ENCODE peak calls at places on chromosomes 7 and 10, in eight cellular contexts. N is substantia nigra; H is head of caudate nucleus; Y is astrocyte; B is mucosa of descending colon; G is natural killer cell treated with Interleukin-12 subunit alpha and Interleukin-12 subunit beta and Interleukin-15 and Interleukin-18, amount 100 ng/mL, for 72 hours; K is naive thymus-derived CD8-positive, alpha-beta T cell; S is T-helper 2 cell. J is an unnamed sample.

GRCh38 chr7:127245582-127245981 is 7.2 kb downstream of the GRM8 start:
- DNase-seq in K (no peak), G (no peak), B (no peak), Y (no peak), N (no peak), S (no peak), H (no peak), J (no peak)

GRCh38 chr10:106348933-106349332 is 815.6 kb downstream of the SORCS1 start:
- DNase-seq in Y (no peak), K (no peak), S (no peak), H (no peak), G (no peak), B (no peak), N (no peak), J (no peak)

GRCh38 chr10:97188234-97188847 is 2.6 kb upstream of the SLIT1 start:
- DNase-seq in B (no peak), K (no peak), H (peak; percentile 57), N (no peak), Y (no peak), S (no peak), G (peak; percentile 32), J (no peak)

GRCh38 chr7:144836545-144836842 is 641 bp upstream of the TPK1 start:
- DNase-seq in S (no peak), N (no peak), K (no peak), Y (no peak), B (no peak), H (no peak), G (no peak), J (no peak)

GRCh38 chr10:72265508-72265907 is 8.2 kb upstream of the DDIT4 start:
- DNase-seq in Y (no peak), B (no peak), S (no peak), N (no peak), K (no peak), G (no peak), H (no peak), J (no peak)

GRCh38 chr7:77362905-77363304 is 53.2 kb downstream of the GSAP start:
- DNase-seq in H (no peak), B (no peak), S (no peak), K (no peak), N (no peak), G (no peak), Y (no peak), J (no peak)

GRCh38 chr7:7032221-7032620 is 150.1 kb upstream of the C1GALT1 start:
- DNase-seq in S (no peak), G (no peak), K (no peak), H (no peak), Y (no peak), B (no peak), N (no peak), J (no peak)

GRCh38 chr10:74140553-74140952 is 10.1 kb downstream of the AP3M1 start:
- DNase-seq in K (no peak), N (no peak), Y (no peak), B (no peak), H (no peak), G (no peak), S (no peak), J (no peak)

GRCh38 chr10:49285232-49285631 is 13.7 kb upstream of the C10orf71 start:
- DNase-seq in K (no peak), S (no peak), B (peak; percentile 23), Y (no peak), G (peak; percentile 69), N (no peak), H (no peak), J (no peak)

GRCh38 chr7:97422046-97422445 is 304.5 kb downstream of the SDHAF3 start:
- DNase-seq in Y (no peak), H (no peak), N (no peak), G (no peak), S (no peak), B (no peak), K (no peak), J (no peak)

GRCh38 chr7:32518534-32519140 is 23.3 kb downstream of the AVL9 start:
- DNase-seq in N (no peak), H (no peak), Y (peak; percentile 77), K (no peak), B (no peak), G (no peak), S (no peak), J (peak; percentile 43)

GRCh38 chr7:96861-97260 is 95.5 kb upstream of the FAM20C start:
- DNase-seq in G (no peak), B (no peak), H (no peak), Y (no peak), K (no peak), N (no peak), S (no peak), J (no peak)

GRCh38 chr7:20786779-20787651 is at the start of gene SP8:
- DNase-seq in Y (no peak), G (no peak), H (no peak), N (no peak), B (peak; percentile 73), K (no peak), S (no peak), J (no peak)

GRCh38 chr7:79471283-79471682 is 17.8 kb upstream of the MAGI2 start:
- DNase-seq in H (no peak), B (no peak), S (no peak), K (no peak), Y (peak; percentile 12), N (no peak), G (no peak), J (peak; percentile 28)

GRCh38 chr7:91285966-91286365 is 21.7 kb downstream of the FZD1 start:
- DNase-seq in Y (peak; percentile 74), N (no peak), H (no peak), K (no peak), G (no peak), S (no peak), B (no peak), J (peak; percentile 46)

GRCh38 chr7:111009641-111010040 is 81.3 kb upstream of the LRRN3 start:
- DNase-seq in B (no peak), N (no peak), G (no peak), S (no peak), K (no peak), Y (no peak), H (no peak), J (no peak)

GRCh38 chr7:149701495-149702240 is 71.7 kb downstream of the ZNF467 start:
- DNase-seq in S (no peak), B (no peak), H (no peak), N (no peak), G (no peak), Y (no peak), K (no peak), J (no peak)

GRCh38 chr10:132149261-132149660 is 37.5 kb upstream of the DPYSL4 start:
- DNase-seq in K (peak; percentile 43), Y (no peak), B (no peak), N (no peak), H (no peak), G (peak; percentile 54), S (peak; percentile 5), J (no peak)

GRCh38 chr7:33640732-33641131 is 264.6 kb upstream of the BMPER start:
- DNase-seq in S (no peak), Y (no peak), G (no peak), N (no peak), K (no peak), B (no peak), H (no peak), J (peak; percentile 4)

GRCh38 chr10:129031233-129032150 is 435.5 kb upstream of the MGMT start:
- DNase-seq in N (no peak), G (no peak), H (peak; percentile 69), K (peak; percentile 78), B (peak; percentile 54), S (peak; percentile 39), Y (no peak), J (peak; percentile 63)

GRCh38 chr7:73742753-73743641 is 4.4 kb upstream of the ABHD11 start:
- DNase-seq in H (peak; percentile 50), N (no peak), B (peak; percentile 97), S (no peak), Y (no peak), K (peak; percentile 57), G (no peak), J (no peak)

GRCh38 chr10:71996598-71997371 is 32.6 kb downstream of the CHST3 start:
- DNase-seq in N (no peak), S (no peak), Y (no peak), B (no peak), K (no peak), H (peak; percentile 71), G (no peak), J (no peak)

GRCh38 chr10:124666494-124666893 is 77.7 kb downstream of the FAM53B start:
- DNase-seq in G (no peak), H (no peak), K (no peak), S (no peak), N (no peak), B (no peak), Y (no peak), J (no peak)

GRCh38 chr7:81616951-81617350 is 152.9 kb downstream of the HGF start:
- DNase-seq in N (no peak), K (no peak), Y (peak; percentile 80), H (no peak), G (no peak), S (no peak), B (no peak), J (peak; percentile 81)

GRCh38 chr10:102517553-102517952 is 13.8 kb downstream of the SUFU start:
- DNase-seq in G (no peak), H (no peak), N (no peak), B (no peak), S (no peak), K (no peak), Y (peak; percentile 56), J (peak; percentile 49)

GRCh38 chr10:68212721-68213352 is 19.1 kb downstream of the ATOH7 start:
- DNase-seq in B (peak; percentile 10), G (no peak), K (no peak), S (no peak), N (no peak), Y (peak; percentile 7), H (no peak), J (peak; percentile 67)

GRCh38 chr7:141355057-141355456 is 196.2 kb upstream of the AGK start:
- DNase-seq in N (no peak), H (no peak), S (no peak), G (no peak), Y (peak; percentile 49), K (no peak), B (peak; percentile 5), J (peak; percentile 17)

GRCh38 chr7:158164101-158165095 is 423.2 kb downstream of the PTPRN2 start:
- DNase-seq in K (no peak), S (no peak), Y (no peak), G (no peak), N (no peak), B (peak; percentile 6), H (peak; percentile 66), J (no peak)

GRCh38 chr10:75776738-75777504 is 345.5 kb downstream of the LRMDA start:
- DNase-seq in K (no peak), Y (no peak), S (no peak), G (no peak), N (no peak), H (no peak), B (no peak), J (no peak)

GRCh38 chr7:44463169-44463808 is 27.2 kb downstream of the NUDCD3 start:
- DNase-seq in H (no peak), K (no peak), N (no peak), Y (no peak), B (no peak), G (no peak), S (no peak), J (peak; percentile 39)

GRCh38 chr10:111872591-111872990 is 311.0 kb downstream of the GPAM start:
- DNase-seq in B (no peak), Y (no peak), G (no peak), K (no peak), N (no peak), S (no peak), H (no peak), J (peak; percentile 32)

GRCh38 chr7:113796557-113796956 is 122.3 kb downstream of the PPP1R3A start:
- DNase-seq in K (no peak), N (no peak), H (no peak), G (no peak), B (no peak), Y (peak; percentile 91), S (no peak), J (peak; percentile 61)

GRCh38 chr10:114538544-114538906 is 119.5 kb downstream of the ABLIM1 start:
- DNase-seq in S (peak; percentile 49), G (no peak), N (no peak), K (peak; percentile 75), Y (no peak), B (peak; percentile 91), H (no peak), J (no peak)

GRCh38 chr10:95793401-95794045 is 37.6 kb downstream of the ENTPD1 start:
- DNase-seq in Y (no peak), S (no peak), G (peak; percentile 77), B (peak; percentile 29), K (no peak), N (no peak), H (peak; percentile 32), J (no peak)